ENCODE peak calls at places on chromosomes 4 and X, in eight cellular contexts. One of them, this sample, is unnamed.

GRCh38 chr4:792729-793108 is 33.2 kb downstream of the CPLX1 start:
- DNase-seq in CD8-positive, alpha-beta memory T cell: no peak
- DNase-seq in CD8-positive, alpha-beta T cell: no peak
- DNase-seq in SJSA1: no peak
- DNase-seq in colonic mucosa: no peak
- DNase-seq in adrenal gland: no peak
- DNase-seq in keratinocyte: no peak
- DNase-seq in aorta: no peak
- DNase-seq in this sample: no peak

GRCh38 chrX:32137525-32137924 is 1065.7 kb upstream of the FTHL17 start:
- DNase-seq in CD8-positive, alpha-beta memory T cell: no peak
- DNase-seq in CD8-positive, alpha-beta T cell: no peak
- DNase-seq in SJSA1: no peak
- DNase-seq in colonic mucosa: peak; percentile 19
- DNase-seq in adrenal gland: peak; percentile 32
- DNase-seq in keratinocyte: no peak
- DNase-seq in aorta: no peak
- DNase-seq in this sample: peak; percentile 39

GRCh38 chr4:139865537-139865936 is 199.9 kb downstream of the MGST2 start:
- DNase-seq in CD8-positive, alpha-beta memory T cell: no peak
- DNase-seq in CD8-positive, alpha-beta T cell: no peak
- DNase-seq in SJSA1: no peak
- DNase-seq in colonic mucosa: no peak
- DNase-seq in adrenal gland: no peak
- DNase-seq in keratinocyte: no peak
- DNase-seq in aorta: no peak
- DNase-seq in this sample: no peak

GRCh38 chr4:75599647-75600046 is 30.7 kb downstream of the CDKL2 start:
- DNase-seq in CD8-positive, alpha-beta memory T cell: no peak
- DNase-seq in CD8-positive, alpha-beta T cell: no peak
- DNase-seq in SJSA1: no peak
- DNase-seq in colonic mucosa: no peak
- DNase-seq in adrenal gland: no peak
- DNase-seq in keratinocyte: no peak
- DNase-seq in aorta: no peak
- DNase-seq in this sample: no peak

GRCh38 chr4:83771113-83771705 is 235.3 kb downstream of the GPAT3 start:
- DNase-seq in CD8-positive, alpha-beta memory T cell: no peak
- DNase-seq in CD8-positive, alpha-beta T cell: no peak
- DNase-seq in SJSA1: peak; percentile 61
- DNase-seq in colonic mucosa: no peak
- DNase-seq in adrenal gland: no peak
- DNase-seq in keratinocyte: no peak
- DNase-seq in aorta: no peak
- DNase-seq in this sample: peak; percentile 60

GRCh38 chr4:7909966-7910720 is 29.5 kb downstream of the AFAP1 start:
- DNase-seq in CD8-positive, alpha-beta memory T cell: no peak
- DNase-seq in CD8-positive, alpha-beta T cell: no peak
- DNase-seq in SJSA1: no peak
- DNase-seq in colonic mucosa: no peak
- DNase-seq in adrenal gland: no peak
- DNase-seq in keratinocyte: no peak
- DNase-seq in aorta: no peak
- DNase-seq in this sample: no peak

GRCh38 chr4:99507762-99508161 is 3.1 kb upstream of the C4orf17 start:
- DNase-seq in CD8-positive, alpha-beta memory T cell: peak; percentile 41
- DNase-seq in CD8-positive, alpha-beta T cell: peak; percentile 10
- DNase-seq in SJSA1: no peak
- DNase-seq in colonic mucosa: no peak
- DNase-seq in adrenal gland: no peak
- DNase-seq in keratinocyte: no peak
- DNase-seq in aorta: no peak
- DNase-seq in this sample: no peak

GRCh38 chr4:86376850-86377249 is 17.0 kb upstream of the MAPK10 start:
- DNase-seq in CD8-positive, alpha-beta memory T cell: no peak
- DNase-seq in CD8-positive, alpha-beta T cell: no peak
- DNase-seq in SJSA1: no peak
- DNase-seq in colonic mucosa: no peak
- DNase-seq in adrenal gland: no peak
- DNase-seq in keratinocyte: no peak
- DNase-seq in aorta: no peak
- DNase-seq in this sample: no peak

GRCh38 chr4:77473509-77473908 is 132.1 kb upstream of the CXCL13 start:
- DNase-seq in CD8-positive, alpha-beta memory T cell: no peak
- DNase-seq in CD8-positive, alpha-beta T cell: no peak
- DNase-seq in SJSA1: no peak
- DNase-seq in colonic mucosa: no peak
- DNase-seq in adrenal gland: no peak
- DNase-seq in keratinocyte: no peak
- DNase-seq in aorta: no peak
- DNase-seq in this sample: peak; percentile 8

GRCh38 chrX:15749642-15750610 is 11.9 kb downstream of the CA5B start:
- DNase-seq in CD8-positive, alpha-beta memory T cell: peak; percentile 53
- DNase-seq in CD8-positive, alpha-beta T cell: no peak
- DNase-seq in SJSA1: peak; percentile 52
- DNase-seq in colonic mucosa: peak; percentile 38
- DNase-seq in adrenal gland: no peak
- DNase-seq in keratinocyte: no peak
- DNase-seq in aorta: peak; percentile 58
- DNase-seq in this sample: no peak

GRCh38 chr4:115165503-115165902 is 52.1 kb upstream of the NDST4 start:
- DNase-seq in CD8-positive, alpha-beta memory T cell: no peak
- DNase-seq in CD8-positive, alpha-beta T cell: no peak
- DNase-seq in SJSA1: no peak
- DNase-seq in colonic mucosa: no peak
- DNase-seq in adrenal gland: no peak
- DNase-seq in keratinocyte: no peak
- DNase-seq in aorta: no peak
- DNase-seq in this sample: no peak

GRCh38 chr4:173095022-173095421 is 73.6 kb upstream of the GALNT7 start:
- DNase-seq in CD8-positive, alpha-beta memory T cell: no peak
- DNase-seq in CD8-positive, alpha-beta T cell: no peak
- DNase-seq in SJSA1: no peak
- DNase-seq in colonic mucosa: no peak
- DNase-seq in adrenal gland: no peak
- DNase-seq in keratinocyte: no peak
- DNase-seq in aorta: no peak
- DNase-seq in this sample: no peak

GRCh38 chrX:109732780-109733657 is at the start of gene ACSL4:
- DNase-seq in CD8-positive, alpha-beta memory T cell: peak; percentile 85
- DNase-seq in CD8-positive, alpha-beta T cell: peak; percentile 79
- DNase-seq in SJSA1: peak; percentile 87
- DNase-seq in colonic mucosa: peak; percentile 84
- DNase-seq in adrenal gland: peak; percentile 87
- DNase-seq in keratinocyte: no peak
- DNase-seq in aorta: peak; percentile 93
- DNase-seq in this sample: peak; percentile 78

GRCh38 chr4:40177591-40177990 is 19.2 kb upstream of the RHOH start:
- DNase-seq in CD8-positive, alpha-beta memory T cell: no peak
- DNase-seq in CD8-positive, alpha-beta T cell: no peak
- DNase-seq in SJSA1: no peak
- DNase-seq in colonic mucosa: no peak
- DNase-seq in adrenal gland: no peak
- DNase-seq in keratinocyte: no peak
- DNase-seq in aorta: no peak
- DNase-seq in this sample: no peak

GRCh38 chr4:120056249-120056648 is 10.4 kb downstream of the MAD2L1 start:
- DNase-seq in CD8-positive, alpha-beta memory T cell: no peak
- DNase-seq in CD8-positive, alpha-beta T cell: no peak
- DNase-seq in SJSA1: no peak
- DNase-seq in colonic mucosa: no peak
- DNase-seq in adrenal gland: no peak
- DNase-seq in keratinocyte: no peak
- DNase-seq in aorta: no peak
- DNase-seq in this sample: no peak

GRCh38 chr4:138266948-138267347 is 24.8 kb upstream of the SLC7A11 start:
- DNase-seq in CD8-positive, alpha-beta memory T cell: no peak
- DNase-seq in CD8-positive, alpha-beta T cell: no peak
- DNase-seq in SJSA1: no peak
- DNase-seq in colonic mucosa: no peak
- DNase-seq in adrenal gland: no peak
- DNase-seq in keratinocyte: no peak
- DNase-seq in aorta: no peak
- DNase-seq in this sample: no peak

GRCh38 chrX:52263417-52263816 is 78.7 kb downstream of the MAGED4 start:
- DNase-seq in CD8-positive, alpha-beta memory T cell: no peak
- DNase-seq in CD8-positive, alpha-beta T cell: no peak
- DNase-seq in SJSA1: no peak
- DNase-seq in colonic mucosa: no peak
- DNase-seq in adrenal gland: no peak
- DNase-seq in keratinocyte: no peak
- DNase-seq in aorta: no peak
- DNase-seq in this sample: no peak

GRCh38 chr4:14695411-14695810 is 306.9 kb upstream of the CPEB2 start:
- DNase-seq in CD8-positive, alpha-beta memory T cell: no peak
- DNase-seq in CD8-positive, alpha-beta T cell: no peak
- DNase-seq in SJSA1: no peak
- DNase-seq in colonic mucosa: no peak
- DNase-seq in adrenal gland: no peak
- DNase-seq in keratinocyte: no peak
- DNase-seq in aorta: no peak
- DNase-seq in this sample: no peak

GRCh38 chr4:1062419-1062818 is 50.9 kb downstream of the RNF212 start:
- DNase-seq in CD8-positive, alpha-beta memory T cell: no peak
- DNase-seq in CD8-positive, alpha-beta T cell: no peak
- DNase-seq in SJSA1: no peak
- DNase-seq in colonic mucosa: no peak
- DNase-seq in adrenal gland: no peak
- DNase-seq in keratinocyte: no peak
- DNase-seq in aorta: no peak
- DNase-seq in this sample: no peak

GRCh38 chr4:4864443-4864939 is 5.0 kb downstream of the MSX1 start:
- DNase-seq in CD8-positive, alpha-beta memory T cell: no peak
- DNase-seq in CD8-positive, alpha-beta T cell: no peak
- DNase-seq in SJSA1: no peak
- DNase-seq in colonic mucosa: no peak
- DNase-seq in adrenal gland: no peak
- DNase-seq in keratinocyte: no peak
- DNase-seq in aorta: no peak
- DNase-seq in this sample: no peak

GRCh38 chr4:170089274-170089742 is 448 bp downstream of the AADAT start:
- DNase-seq in CD8-positive, alpha-beta memory T cell: no peak
- DNase-seq in CD8-positive, alpha-beta T cell: no peak
- DNase-seq in SJSA1: peak; percentile 52
- DNase-seq in colonic mucosa: peak; percentile 42
- DNase-seq in adrenal gland: no peak
- DNase-seq in keratinocyte: no peak
- DNase-seq in aorta: no peak
- DNase-seq in this sample: peak; percentile 51

GRCh38 chrX:134472041-134472440 is 12.1 kb downstream of the HPRT1 start:
- DNase-seq in CD8-positive, alpha-beta memory T cell: no peak
- DNase-seq in CD8-positive, alpha-beta T cell: no peak
- DNase-seq in SJSA1: no peak
- DNase-seq in colonic mucosa: no peak
- DNase-seq in adrenal gland: no peak
- DNase-seq in keratinocyte: no peak
- DNase-seq in aorta: no peak
- DNase-seq in this sample: no peak

GRCh38 chrX:134469481-134469880 is 9.5 kb downstream of the HPRT1 start:
- DNase-seq in CD8-positive, alpha-beta memory T cell: no peak
- DNase-seq in CD8-positive, alpha-beta T cell: no peak
- DNase-seq in SJSA1: no peak
- DNase-seq in colonic mucosa: no peak
- DNase-seq in adrenal gland: no peak
- DNase-seq in keratinocyte: no peak
- DNase-seq in aorta: no peak
- DNase-seq in this sample: no peak

GRCh38 chrX:134470013-134470412 is 10.0 kb downstream of the HPRT1 start:
- DNase-seq in CD8-positive, alpha-beta memory T cell: no peak
- DNase-seq in CD8-positive, alpha-beta T cell: no peak
- DNase-seq in SJSA1: no peak
- DNase-seq in colonic mucosa: no peak
- DNase-seq in adrenal gland: no peak
- DNase-seq in keratinocyte: no peak
- DNase-seq in aorta: no peak
- DNase-seq in this sample: no peak
- H3K27me3 ChIP-seq in CD8-positive, alpha-beta memory T cell: no peaks in the 10 kb centered on the region
- H3K27me3 ChIP-seq in CD8-positive, alpha-beta T cell: no peaks in the 10 kb centered on the region
- H3K27me3 ChIP-seq in SJSA1: no peaks in the 10 kb centered on the region
- H3K27me3 ChIP-seq in colonic mucosa: no peaks in the 10 kb centered on the region
- H3K27me3 ChIP-seq in adrenal gland: no peaks in the 10 kb centered on the region
- H3K27me3 ChIP-seq in keratinocyte: no peaks in the 10 kb centered on the region
- H3K27me3 ChIP-seq in aorta: no peaks in the 10 kb centered on the region
- H3K27me3 ChIP-seq in this sample: no peaks in the 10 kb centered on the region

DNA sequence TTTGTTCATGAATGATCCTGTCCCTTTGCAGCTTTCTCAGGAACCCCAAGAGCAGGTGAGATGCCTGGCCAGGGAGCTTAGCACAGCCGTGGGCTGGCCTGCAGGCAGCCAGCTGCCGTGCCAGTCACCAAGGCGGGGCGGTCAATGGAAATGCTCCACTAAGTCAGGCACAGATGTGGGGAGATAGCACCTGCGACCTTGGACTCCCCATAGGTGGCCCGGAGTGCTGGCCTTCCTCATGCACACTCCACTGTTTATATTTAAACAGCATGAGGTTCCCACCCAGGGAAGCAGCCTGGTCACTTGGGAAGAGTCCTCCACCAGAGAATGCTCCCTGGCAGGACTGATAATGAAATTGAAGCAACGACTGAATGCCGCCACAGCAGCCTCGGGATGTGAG is 14.2 kb upstream of the ADRA2C start:
- DNase-seq in CD8-positive, alpha-beta memory T cell: no peak
- DNase-seq in CD8-positive, alpha-beta T cell: no peak
- DNase-seq in SJSA1: no peak
- DNase-seq in colonic mucosa: no peak
- DNase-seq in adrenal gland: no peak
- DNase-seq in keratinocyte: no peak
- DNase-seq in aorta: no peak
- DNase-seq in this sample: no peak
- H3K27me3 ChIP-seq in CD8-positive, alpha-beta memory T cell: peaks cover 9% of the 10 kb centered on the region
- H3K27me3 ChIP-seq in CD8-positive, alpha-beta T cell: no peaks in the 10 kb centered on the region
- H3K27me3 ChIP-seq in SJSA1: peaks cover 18% of the 10 kb centered on the region
- H3K27me3 ChIP-seq in colonic mucosa: no peaks in the 10 kb centered on the region
- H3K27me3 ChIP-seq in adrenal gland: peaks cover 8% of the 10 kb centered on the region
- H3K27me3 ChIP-seq in keratinocyte: peaks cover 3% of the 10 kb centered on the region
- H3K27me3 ChIP-seq in aorta: no peaks in the 10 kb centered on the region
- H3K27me3 ChIP-seq in this sample: no peaks in the 10 kb centered on the region

GRCh38 chr4:41856797-41857196 is 78.4 kb upstream of the TMEM33 start:
- DNase-seq in CD8-positive, alpha-beta memory T cell: no peak
- DNase-seq in CD8-positive, alpha-beta T cell: no peak
- DNase-seq in SJSA1: no peak
- DNase-seq in colonic mucosa: no peak
- DNase-seq in adrenal gland: no peak
- DNase-seq in keratinocyte: no peak
- DNase-seq in aorta: no peak
- DNase-seq in this sample: no peak
- H3K27me3 ChIP-seq in CD8-positive, alpha-beta memory T cell: no peaks in the 10 kb centered on the region
- H3K27me3 ChIP-seq in CD8-positive, alpha-beta T cell: no peaks in the 10 kb centered on the region
- H3K27me3 ChIP-seq in SJSA1: no peaks in the 10 kb centered on the region
- H3K27me3 ChIP-seq in colonic mucosa: no peaks in the 10 kb centered on the region
- H3K27me3 ChIP-seq in adrenal gland: no peaks in the 10 kb centered on the region
- H3K27me3 ChIP-seq in keratinocyte: peaks cover 5% of the 10 kb centered on the region
- H3K27me3 ChIP-seq in aorta: no peaks in the 10 kb centered on the region
- H3K27me3 ChIP-seq in this sample: no peaks in the 10 kb centered on the region

DNA sequence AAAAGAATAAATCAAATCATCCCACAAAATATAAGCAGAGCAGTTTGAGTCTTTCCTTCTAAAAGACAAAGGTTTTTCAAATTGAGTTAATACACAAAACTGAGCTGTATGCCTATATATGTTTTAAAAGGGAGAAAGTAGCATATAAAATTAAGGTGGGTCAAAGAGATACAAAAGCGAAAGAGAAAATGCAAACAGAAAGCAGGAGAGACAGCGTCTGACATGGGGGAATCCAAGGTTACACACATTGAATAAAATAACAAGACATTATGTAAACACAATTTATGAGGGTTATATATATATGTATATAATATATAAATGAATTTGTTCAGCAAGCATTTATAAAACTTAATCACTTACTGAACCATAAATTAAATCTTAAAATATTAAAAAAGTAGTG is 276.1 kb upstream of the LCORL start:
- DNase-seq in CD8-positive, alpha-beta memory T cell: no peak
- DNase-seq in CD8-positive, alpha-beta T cell: no peak
- DNase-seq in SJSA1: no peak
- DNase-seq in colonic mucosa: no peak
- DNase-seq in adrenal gland: no peak
- DNase-seq in keratinocyte: no peak
- DNase-seq in aorta: no peak
- DNase-seq in this sample: no peak
- H3K27me3 ChIP-seq in CD8-positive, alpha-beta memory T cell: no peaks in the 10 kb centered on the region
- H3K27me3 ChIP-seq in CD8-positive, alpha-beta T cell: no peaks in the 10 kb centered on the region
- H3K27me3 ChIP-seq in SJSA1: no peaks in the 10 kb centered on the region
- H3K27me3 ChIP-seq in colonic mucosa: no peaks in the 10 kb centered on the region
- H3K27me3 ChIP-seq in adrenal gland: no peaks in the 10 kb centered on the region
- H3K27me3 ChIP-seq in keratinocyte: no peaks in the 10 kb centered on the region
- H3K27me3 ChIP-seq in aorta: no peaks in the 10 kb centered on the region
- H3K27me3 ChIP-seq in this sample: no peaks in the 10 kb centered on the region

This sample was measured in Caco-2.